ENCODE peak calls at places on chromosomes 6 and 20, in five cellular contexts. U is A549; P is naive thymus-derived CD8-positive, alpha-beta T cell; X is activated gamma-delta T cell treated with Interleukin-2 at 50 U/mL for 16 hours; Y is GM04504. A is an unnamed sample.

GRCh38 chr6:89311853-89312531 is 3.1 kb downstream of the GABRR2 start:
- DNase-seq in U (no peak), P (no peak), X (no peak), Y (peak; percentile 32), A (no peak)

GRCh38 chr20:35661013-35661412 is 3.7 kb downstream of the CPNE1 start:
- DNase-seq in U (no peak), P (no peak), X (no peak), Y (no peak), A (no peak)

GRCh38 chr20:58538752-58539151 is 23.6 kb upstream of the APCDD1L start:
- DNase-seq in U (no peak), P (no peak), X (no peak), Y (no peak), A (no peak)

GRCh38 chr6:31728767-31729514 is at the start of gene DDAH2:
- DNase-seq in U (no peak), P (no peak), X (no peak), Y (no peak), A (no peak)

GRCh38 chr6:153392156-153392555 is 261.1 kb upstream of the RGS17 start:
- DNase-seq in U (no peak), P (no peak), X (no peak), Y (no peak), A (no peak)

GRCh38 chr6:107845777-107846176 is 21.7 kb upstream of the SCML4 start:
- DNase-seq in U (no peak), P (no peak), X (no peak), Y (no peak), A (no peak)

GRCh38 chr6:37965964-37966676 is 146.6 kb downstream of the ZFAND3 start:
- DNase-seq in U (no peak), P (no peak), X (no peak), Y (no peak), A (no peak)

GRCh38 chr20:37845261-37845681 is 57.7 kb upstream of the VSTM2L start:
- DNase-seq in U (no peak), P (no peak), X (no peak), Y (no peak), A (no peak)

GRCh38 chr20:40689100-40689942 is at the start of gene MAFB:
- DNase-seq in U (peak; percentile 27), P (no peak), X (no peak), Y (peak; percentile 88), A (no peak)

GRCh38 chr6:129369737-129370136 is 340.2 kb downstream of the ARHGAP18 start:
- DNase-seq in U (no peak), P (no peak), X (no peak), Y (no peak), A (no peak)

GRCh38 chr20:54995553-54995952 is 520.2 kb downstream of the DOK5 start:
- DNase-seq in U (no peak), P (no peak), X (no peak), Y (no peak), A (no peak)

GRCh38 chr6:26235240-26235730 is 129.7 kb upstream of the BTN3A2 start:
- DNase-seq in U (no peak), P (no peak), X (no peak), Y (no peak), A (no peak)

GRCh38 chr6:53496797-53497196 is 48.1 kb downstream of the GCLC start:
- DNase-seq in U (peak; percentile 32), P (no peak), X (no peak), Y (peak; percentile 54), A (no peak)

GRCh38 chr6:125486881-125487280 is 185.1 kb upstream of the HDDC2 start:
- DNase-seq in U (no peak), P (no peak), X (no peak), Y (no peak), A (no peak)

A was measured in GDM1.